ENCODE peak calls at places on chromosomes 2 and 18, in five cellular contexts. Y, K, X, G and L are unnamed samples.

GRCh38 chr18:57347784-57348183 is 4.6 kb upstream of the ST8SIA3 start:
- DNase-seq in K (no peak), G (no peak), Y (no peak), X (no peak), L (no peak)

GRCh38 chr2:9998916-9999654 is 44.3 kb upstream of the KLF11 start:
- DNase-seq in X (no peak), G (no peak), Y (no peak), K (no peak), L (peak)

GRCh38 chr2:187138240-187138639 is 289.3 kb upstream of the ZSWIM2 start:
- DNase-seq in X (peak), G (peak), K (peak), Y (no peak), L (no peak)

GRCh38 chr2:109452318-109453305 is 161.2 kb downstream of the SEPTIN10 start:
- DNase-seq in G (no peak), Y (no peak), X (no peak), K (no peak), L (no peak)

GRCh38 chr2:102021776-102022175 is 30.0 kb downstream of the IL1R2 start:
- DNase-seq in X (no peak), G (no peak), Y (no peak), K (peak), L (no peak)

GRCh38 chr2:127829845-127830246 is 18.9 kb upstream of the WDR33 start:
- DNase-seq in Y (no peak), G (no peak), K (peak), X (no peak), L (no peak)

GRCh38 chr18:58605027-58606020 is 23.6 kb downstream of the ALPK2 start:
- DNase-seq in X (peak), K (peak), G (no peak), Y (peak), L (no peak)

GRCh38 chr2:100239513-100240210 is 82.6 kb downstream of the LONRF2 start:
- DNase-seq in G (peak), Y (no peak), X (no peak), K (no peak), L (no peak)

GRCh38 chr2:233358335-233358734 is 4.0 kb downstream of the DGKD start:
- DNase-seq in K (no peak), X (no peak), G (no peak), Y (no peak), L (no peak)

GRCh38 chr18:66193394-66193793 is 410.5 kb downstream of the CDH19 start:
- DNase-seq in Y (no peak), X (no peak), K (no peak), G (no peak), L (no peak)

GRCh38 chr18:62586781-62587487 is 64.1 kb downstream of the ZCCHC2 start:
- DNase-seq in Y (peak), K (no peak), G (no peak), X (no peak), L (no peak)

GRCh38 chr2:37325625-37326071 is 1.0 kb upstream of the PRKD3 start:
- DNase-seq in G (no peak), Y (no peak), K (no peak), X (no peak), L (no peak)

GRCh38 chr2:27959496-27959895 is 69.0 kb downstream of the BABAM2 start:
- DNase-seq in G (no peak), K (peak), X (peak), Y (no peak), L (no peak)

GRCh38 chr18:48841381-48842258 is 109.1 kb downstream of the SMAD7 start:
- DNase-seq in K (no peak), X (peak), G (no peak), Y (peak), L (peak)

GRCh38 chr2:9313443-9313842 is 106.8 kb downstream of the ASAP2 start:
- DNase-seq in Y (no peak), X (peak), K (peak), G (no peak), L (no peak)

GRCh38 chr2:235577404-235578330 is 83.8 kb downstream of the AGAP1 start:
- DNase-seq in Y (no peak), G (peak), X (peak), K (peak), L (no peak)

GRCh38 chr2:163471947-163472346 is 263.9 kb downstream of the FIGN start:
- DNase-seq in G (peak), K (peak), X (peak), Y (no peak), L (no peak)

GRCh38 chr18:47150824-47151366 is 595 bp upstream of the HDHD2 start:
- DNase-seq in K (no peak), X (no peak), Y (no peak), G (peak), L (peak)

GRCh38 chr2:217907266-217907665 is 95.5 kb downstream of the TNS1 start:
- DNase-seq in G (no peak), Y (no peak), K (no peak), X (no peak), L (peak)

GRCh38 chr2:54634564-54635511 is 88.6 kb upstream of the EML6 start:
- DNase-seq in Y (no peak), K (peak), X (peak), G (no peak), L (peak)

GRCh38 chr2:127105656-127106456 is 1.1 kb downstream of the BIN1 start:
- DNase-seq in X (peak), G (peak), K (peak), Y (no peak), L (peak)

GRCh38 chr2:85811173-85811849 is 57.5 kb downstream of the ATOH8 start:
- DNase-seq in K (peak), Y (no peak), G (no peak), X (peak), L (peak)

GRCh38 chr2:240162531-240162930 is 22.1 kb upstream of the OTOS start:
- DNase-seq in Y (no peak), X (no peak), K (no peak), G (no peak), L (peak)

GRCh38 chr2:73827018-73827417 is 1.7 kb upstream of the STAMBP start:
- DNase-seq in G (no peak), Y (no peak), K (no peak), X (peak), L (no peak)

GRCh38 chr2:73451263-73451972 is 65.8 kb downstream of the ALMS1 start:
- DNase-seq in K (no peak), X (no peak), Y (no peak), G (no peak), L (no peak)

GRCh38 chr2:7881456-7881855 is 800.4 kb upstream of the ID2 start:
- DNase-seq in G (no peak), X (no peak), Y (no peak), K (no peak), L (no peak)

GRCh38 chr18:48813833-48814489 is 136.8 kb downstream of the SMAD7 start:
- DNase-seq in X (no peak), G (no peak), K (no peak), Y (no peak), L (peak)

GRCh38 chr2:236054125-236054524 is 114.1 kb downstream of the GBX2 start:
- DNase-seq in Y (peak), X (peak), G (no peak), K (no peak), L (no peak)

GRCh38 chr18:39561136-39561535 is 1995.5 kb upstream of the CELF4 start:
- DNase-seq in G (no peak), X (no peak), K (peak), Y (no peak), L (no peak)

GRCh38 chr2:106107509-106108131 is 86.5 kb downstream of the UXS1 start:
- DNase-seq in G (no peak), Y (no peak), X (peak), K (peak), L (peak)

GRCh38 chr2:73290049-73290839 is 3.1 kb downstream of the EGR4 start:
- DNase-seq in K (peak), Y (peak), X (peak), G (peak), L (peak)

GRCh38 chr18:35334821-35335220 is 9.4 kb downstream of the ZNF24 start:
- DNase-seq in G (no peak), Y (no peak), K (peak), X (peak), L (no peak)

GRCh38 chr2:20443276-20443920 is 3.5 kb upstream of the RHOB start:
- DNase-seq in G (peak), Y (peak), X (peak), K (no peak), L (no peak)

GRCh38 chr2:223697921-223698645 is 95.9 kb upstream of the SCG2 start:
- DNase-seq in Y (no peak), G (no peak), K (peak), X (peak), L (no peak)

GRCh38 chr2:172251231-172251630 is 148.5 kb upstream of the DLX2 start:
- DNase-seq in K (peak), Y (no peak), G (no peak), X (peak), L (peak)

GRCh38 chr2:112021269-112021668 is 33.8 kb upstream of the TMEM87B start:
- DNase-seq in Y (no peak), K (no peak), X (no peak), G (no peak), L (no peak)

GRCh38 chr2:105396254-105397024 is 2.4 kb downstream of the FHL2 start:
- DNase-seq in G (no peak), K (peak), X (peak), Y (peak), L (peak)

GRCh38 chr2:176178271-176178806 is 10.1 kb upstream of the HOXD1 start:
- DNase-seq in X (no peak), Y (no peak), K (peak), G (peak), L (no peak)
- H2AFZ ChIP-seq in X (peak), Y (no peak), K (peak), G (no peak), L (peak)

GRCh38 chr2:239068411-239068810 is 220.5 kb downstream of the TWIST2 start:
- DNase-seq in Y (no peak), K (no peak), G (no peak), X (no peak), L (no peak)

GRCh38 chr2:239065962-239066361 is 218.1 kb downstream of the TWIST2 start:
- DNase-seq in X (no peak), Y (no peak), K (no peak), G (no peak), L (no peak)

GRCh38 chr2:239065537-239065936 is 217.7 kb downstream of the TWIST2 start:
- DNase-seq in G (no peak), X (no peak), K (no peak), Y (no peak), L (no peak)

GRCh38 chr2:239066597-239066996 is 218.7 kb downstream of the TWIST2 start:
- DNase-seq in Y (no peak), G (no peak), X (no peak), K (no peak), L (no peak)

GRCh38 chr2:239067196-239067865 is 219.4 kb downstream of the TWIST2 start:
- DNase-seq in K (no peak), Y (no peak), X (no peak), G (no peak), L (no peak)
- H3K4me3 ChIP-seq in K (no peak), Y (no peak), X (no peak), G (no peak), L (no peak)

GRCh38 chr2:75569546-75569945 is 8.8 kb upstream of the EVA1A start:
- DNase-seq in K (no peak), X (no peak), Y (peak), G (no peak), L (no peak)

GRCh38 chr2:75570024-75570947 is 9.5 kb upstream of the EVA1A start:
- DNase-seq in X (no peak), Y (peak), G (no peak), K (no peak), L (no peak)

GRCh38 chr2:75573145-75573878 is 12.6 kb upstream of the EVA1A start:
- DNase-seq in K (no peak), G (no peak), Y (no peak), X (no peak), L (no peak)

GRCh38 chr2:75571730-75572430 is 11.1 kb upstream of the EVA1A start:
- DNase-seq in G (no peak), K (peak), X (peak), Y (peak), L (peak)

GRCh38 chr2:75570948-75571729 is 10.4 kb upstream of the EVA1A start:
- DNase-seq in Y (peak), G (no peak), X (peak), K (peak), L (peak)
- H2AFZ ChIP-seq in Y (no peak), G (no peak), X (no peak), K (peak), L (peak)

GRCh38 chr18:67266591-67267237 is 249.8 kb downstream of the DSEL start:
- DNase-seq in X (peak), Y (peak), K (peak), G (no peak), L (no peak)
- H3K4me3 ChIP-seq in X (no peak), Y (no peak), K (no peak), G (no peak), L (peak)

GRCh38 chr18:72492497-72492896 is 51.6 kb downstream of the CBLN2 start:
- DNase-seq in Y (no peak), K (no peak), X (no peak), G (no peak), L (no peak)
- H2AFZ ChIP-seq in Y (no peak), K (no peak), X (no peak), G (no peak), L (no peak)

GRCh38 chr2:18456026-18456425 is 104.4 kb downstream of the RDH14 start:
- DNase-seq in X (no peak), G (no peak), Y (no peak), K (peak), L (no peak)
- H3K4me3 ChIP-seq in X (no peak), G (no peak), Y (no peak), K (no peak), L (no peak)

GRCh38 chr2:45992021-45992745 is 305.0 kb upstream of the EPAS1 start:
- DNase-seq in G (no peak), X (peak), Y (peak), K (peak), L (no peak)
- H2AFZ ChIP-seq in G (no peak), X (peak), Y (no peak), K (peak), L (peak)

GRCh38 chr2:43461461-43462073 is 134.3 kb downstream of the THADA start:
- DNase-seq in Y (peak), G (no peak), K (no peak), X (no peak), L (no peak)
- H3K4me3 ChIP-seq in Y (no peak), G (no peak), K (no peak), X (no peak), L (no peak)

GRCh38 chr18:56302161-56302560 is 336.2 kb downstream of the TXNL1 start:
- DNase-seq in Y (no peak), X (no peak), G (no peak), K (no peak), L (no peak)
- H2AFZ ChIP-seq in Y (no peak), X (no peak), G (no peak), K (no peak), L (no peak)